ENCODE peak calls at places on chromosome 5, in five cellular contexts. K is right cardiac atrium; H is pulmonary artery endothelial cell; P is NCI-H2171 treated with DMSO at 0.1 percent for 48 hours; J is CD8-positive, alpha-beta T cell. E is an unnamed sample.
A peak's percentile ranks its signal among the peaks of the same experiment; 100 is the strongest.

GRCh38 chr5:58902765-58903164 is 319.9 kb downstream of the RAB3C start:
- DNase-seq in K (no peak), H (no peak), J (no peak), P (no peak), E (no peak)

GRCh38 chr5:31133488-31133887 is 60.0 kb upstream of the CDH6 start:
- DNase-seq in K (no peak), J (no peak), P (no peak), H (no peak), E (no peak)

GRCh38 chr5:18314192-18314778 is 680.0 kb downstream of the TAF11L14 start:
- DNase-seq in K (no peak), P (peak; percentile 39), J (no peak), H (no peak), E (peak; percentile 30)

GRCh38 chr5:123036391-123037103 is at the start of gene PPIC:
- DNase-seq in P (peak; percentile 35), J (no peak), H (peak; percentile 36), K (peak; percentile 95), E (peak; percentile 99)

GRCh38 chr5:38845555-38846378 is at the start of gene OSMR:
- DNase-seq in H (peak; percentile 91), J (no peak), P (peak; percentile 29), K (peak; percentile 97), E (peak; percentile 98)

GRCh38 chr5:131523500-131524185 is 111.4 kb downstream of the RAPGEF6 start:
- DNase-seq in J (no peak), P (peak; percentile 56), H (no peak), K (no peak), E (no peak)

GRCh38 chr5:138054863-138055558 is 22.1 kb upstream of the FAM13B start:
- DNase-seq in J (no peak), K (peak; percentile 43), P (no peak), H (no peak), E (no peak)

GRCh38 chr5:93246093-93246855 is 334.7 kb downstream of the NR2F1-AS1 start:
- DNase-seq in K (peak; percentile 57), P (peak; percentile 8), H (no peak), J (no peak), E (no peak)

GRCh38 chr5:75049581-75050274 is 2.6 kb downstream of the GCNT4 start:
- DNase-seq in H (no peak), P (no peak), J (peak; percentile 51), K (peak; percentile 51), E (peak; percentile 57)

GRCh38 chr5:176744584-176744965 is 65.8 kb upstream of the UNC5A start:
- DNase-seq in J (no peak), K (no peak), P (no peak), H (no peak), E (peak; percentile 5)

GRCh38 chr5:62283856-62284255 is 22.1 kb upstream of the KIF2A start:
- DNase-seq in K (no peak), P (no peak), H (no peak), J (no peak), E (no peak)

GRCh38 chr5:161696992-161697391 is 11.5 kb downstream of the GABRA6 start:
- DNase-seq in J (no peak), H (no peak), P (no peak), K (no peak), E (no peak)

GRCh38 chr5:95178046-95178651 is 106.7 kb downstream of the MCTP1 start:
- DNase-seq in K (no peak), J (no peak), H (peak; percentile 46), P (peak; percentile 47), E (no peak)

GRCh38 chr5:55533806-55534435 is 843 bp downstream of the PLPP1 start:
- DNase-seq in H (peak; percentile 7), P (peak; percentile 88), K (no peak), J (no peak), E (peak; percentile 12)

GRCh38 chr5:135102716-135103696 is 69.0 kb upstream of the PITX1 start:
- DNase-seq in K (no peak), P (no peak), H (no peak), J (no peak), E (no peak)

GRCh38 chr5:107470007-107470582 is 200.6 kb downstream of the EFNA5 start:
- DNase-seq in J (no peak), H (no peak), P (peak; percentile 47), K (no peak), E (no peak)

GRCh38 chr5:148162038-148162437 is 6.3 kb upstream of the SPINK14 start:
- DNase-seq in J (no peak), P (no peak), H (no peak), K (no peak), E (no peak)

GRCh38 chr5:141869040-141869439 is 9.2 kb downstream of the PCDH1 start:
- DNase-seq in J (no peak), K (no peak), P (no peak), H (no peak), E (no peak)

GRCh38 chr5:50663636-50664035 is 2.8 kb upstream of the PARP8 start:
- DNase-seq in J (no peak), H (no peak), P (no peak), K (peak; percentile 74), E (no peak)

GRCh38 chr5:157063776-157064430 is 5.0 kb upstream of the HAVCR1 start:
- DNase-seq in J (no peak), K (no peak), H (no peak), P (no peak), E (no peak)

GRCh38 chr5:164235176-164235914 is 729.9 kb downstream of the MAT2B start:
- DNase-seq in P (no peak), K (no peak), H (peak; percentile 44), J (no peak), E (no peak)

GRCh38 chr5:139458580-139459407 is 3.7 kb downstream of the ECSCR start:
- DNase-seq in H (no peak), P (no peak), K (peak; percentile 78), J (peak; percentile 62), E (peak; percentile 90)

GRCh38 chr5:179918742-179919486 is 11.2 kb upstream of the TBC1D9B start:
- DNase-seq in H (no peak), K (no peak), J (no peak), P (no peak), E (no peak)

GRCh38 chr5:77232545-77232944 is 22.1 kb downstream of the PDE8B start:
- DNase-seq in J (no peak), H (no peak), K (no peak), P (no peak), E (no peak)

GRCh38 chr5:52692039-52692438 is 95.7 kb upstream of the ITGA1 start:
- DNase-seq in H (no peak), J (no peak), K (no peak), P (no peak), E (peak; percentile 58)

GRCh38 chr5:181188700-181189362 is 16.2 kb downstream of the TRIM7 start:
- DNase-seq in J (peak; percentile 81), K (peak; percentile 83), P (no peak), H (no peak), E (no peak)

GRCh38 chr5:107154598-107154997 is 516.1 kb downstream of the EFNA5 start:
- DNase-seq in P (peak; percentile 89), J (no peak), K (no peak), H (no peak), E (no peak)

GRCh38 chr5:180020176-180020575 is 51.4 kb downstream of the RNF130 start:
- DNase-seq in K (no peak), J (no peak), H (no peak), P (no peak), E (no peak)

GRCh38 chr5:38853753-38854470 is 8.1 kb downstream of the OSMR start:
- DNase-seq in J (no peak), K (no peak), H (no peak), P (no peak), E (peak; percentile 82)

GRCh38 chr5:143016777-143017374 is 246.7 kb downstream of the ARHGAP26 start:
- DNase-seq in J (peak; percentile 30), H (no peak), K (no peak), P (no peak), E (peak; percentile 51)

GRCh38 chr5:10789021-10789420 is 28.0 kb upstream of the DAP start:
- DNase-seq in P (no peak), K (peak; percentile 80), H (peak; percentile 60), J (no peak), E (peak; percentile 83)

GRCh38 chr5:170630711-170631141 is 126.9 kb downstream of the KCNIP1 start:
- DNase-seq in J (no peak), P (no peak), H (no peak), K (no peak), E (no peak)